ENCODE peak calls at places on chromosomes 13 and 19, in five cellular contexts. One of them, this sample, is unnamed.

GRCh38 chr13:113029487-113030258 is 60.7 kb downstream of the MCF2L start:
- DNase-seq in ovary: peak; percentile 56
- DNase-seq in RWPE2: no peak
- DNase-seq in AG10803: no peak
- DNase-seq in omental fat pad: peak; percentile 28
- DNase-seq in this sample: no peak

GRCh38 chr13:114282143-114282685 is 813 bp downstream of the UPF3A start:
- DNase-seq in RWPE2: no peak
- DNase-seq in ovary: peak; percentile 43
- DNase-seq in AG10803: no peak
- DNase-seq in omental fat pad: no peak
- DNase-seq in this sample: no peak

GRCh38 chr13:108176685-108177274 is 38.6 kb downstream of the LIG4 start:
- DNase-seq in AG10803: no peak
- DNase-seq in RWPE2: no peak
- DNase-seq in ovary: no peak
- DNase-seq in omental fat pad: no peak
- DNase-seq in this sample: no peak

GRCh38 chr13:81051873-81052272 is 710.9 kb upstream of the SPRY2 start:
- DNase-seq in AG10803: no peak
- DNase-seq in omental fat pad: no peak
- DNase-seq in RWPE2: no peak
- DNase-seq in ovary: no peak
- DNase-seq in this sample: no peak

GRCh38 chr19:14347999-14348889 is 33.0 kb upstream of the ADGRE5 start:
- DNase-seq in ovary: peak; percentile 34
- DNase-seq in omental fat pad: peak; percentile 56
- DNase-seq in RWPE2: no peak
- DNase-seq in AG10803: peak; percentile 25
- DNase-seq in this sample: no peak

GRCh38 chr19:13022111-13022858 is 27.0 kb downstream of the NFIX start:
- DNase-seq in omental fat pad: no peak
- DNase-seq in RWPE2: no peak
- DNase-seq in AG10803: peak; percentile 75
- DNase-seq in ovary: peak; percentile 63
- DNase-seq in this sample: no peak

GRCh38 chr13:67844544-67844943 is 614.4 kb upstream of the PCDH9 start:
- DNase-seq in ovary: no peak
- DNase-seq in omental fat pad: no peak
- DNase-seq in RWPE2: no peak
- DNase-seq in AG10803: no peak
- DNase-seq in this sample: no peak

GRCh38 chr13:84994582-84994981 is 804.6 kb downstream of the SLITRK6 start:
- DNase-seq in omental fat pad: no peak
- DNase-seq in RWPE2: no peak
- DNase-seq in AG10803: no peak
- DNase-seq in ovary: no peak
- DNase-seq in this sample: no peak

GRCh38 chr13:53198699-53199098 is 170.1 kb downstream of the OLFM4 start:
- DNase-seq in ovary: no peak
- DNase-seq in RWPE2: no peak
- DNase-seq in omental fat pad: no peak
- DNase-seq in AG10803: no peak
- DNase-seq in this sample: no peak

GRCh38 chr19:45498411-45499195 is at the start of gene PPM1N:
- DNase-seq in omental fat pad: no peak
- DNase-seq in ovary: peak; percentile 24
- DNase-seq in AG10803: peak; percentile 19
- DNase-seq in RWPE2: no peak
- DNase-seq in this sample: no peak

GRCh38 chr13:76012091-76012721 is 376.1 kb downstream of the LMO7 start:
- DNase-seq in omental fat pad: no peak
- DNase-seq in AG10803: peak; percentile 45
- DNase-seq in RWPE2: no peak
- DNase-seq in ovary: no peak
- DNase-seq in this sample: no peak

GRCh38 chr13:112636401-112636975 is 48.5 kb upstream of the TUBGCP3 start:
- DNase-seq in ovary: no peak
- DNase-seq in AG10803: no peak
- DNase-seq in RWPE2: no peak
- DNase-seq in omental fat pad: no peak
- DNase-seq in this sample: peak; percentile 75

GRCh38 chr19:14337510-14337909 is 43.7 kb upstream of the ADGRE5 start:
- DNase-seq in AG10803: no peak
- DNase-seq in omental fat pad: no peak
- DNase-seq in RWPE2: no peak
- DNase-seq in ovary: no peak
- DNase-seq in this sample: no peak

GRCh38 chr19:54684537-54684936 is 21.8 kb downstream of the LILRB4 start:
- DNase-seq in omental fat pad: no peak
- DNase-seq in RWPE2: no peak
- DNase-seq in ovary: no peak
- DNase-seq in AG10803: no peak
- DNase-seq in this sample: no peak

GRCh38 chr19:54062643-54063042 is 1.1 kb downstream of the VSTM1 start:
- DNase-seq in ovary: no peak
- DNase-seq in AG10803: no peak
- DNase-seq in omental fat pad: no peak
- DNase-seq in RWPE2: no peak
- DNase-seq in this sample: no peak

DNA sequence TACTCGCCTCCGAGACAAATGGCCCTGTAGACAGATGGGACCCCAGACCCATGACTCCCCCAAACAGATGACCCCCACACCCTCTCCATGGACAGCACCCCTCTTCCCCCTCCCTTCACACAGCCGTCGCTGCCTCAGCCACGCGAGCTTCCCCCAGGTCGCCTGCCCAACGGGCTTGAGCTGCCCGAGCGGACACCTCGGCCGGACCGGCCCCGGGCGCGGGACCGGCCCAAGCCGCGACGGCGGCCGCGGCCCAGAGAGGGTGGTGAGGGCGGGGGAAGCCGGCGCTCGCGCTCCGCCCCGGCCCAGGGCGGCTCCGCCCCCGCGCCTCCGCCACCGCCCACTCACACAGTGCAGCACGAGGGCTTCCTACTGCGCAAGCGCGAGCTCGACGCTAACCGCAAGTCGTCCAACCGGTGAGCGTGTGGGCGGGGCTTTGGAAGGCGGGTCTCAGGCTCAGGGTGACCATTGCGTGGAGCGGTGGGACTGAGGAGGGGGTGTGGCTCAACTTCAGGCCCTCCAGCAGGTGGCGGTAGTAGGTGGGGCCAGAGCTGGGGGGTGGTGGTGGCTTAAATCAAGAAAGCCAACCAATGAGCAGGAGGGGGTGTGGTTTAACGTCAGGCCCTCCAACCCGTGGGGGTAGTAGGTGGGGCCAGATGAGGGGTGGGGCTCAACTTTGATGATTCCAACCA is 6.2 kb upstream of the SHKBP1 start:
- DNase-seq in RWPE2: peak; percentile 99
- DNase-seq in AG10803: peak; percentile 99
- DNase-seq in ovary: peak; percentile 99
- DNase-seq in omental fat pad: peak; percentile 92
- DNase-seq in this sample: peak; percentile 99
- TF ChIP-seq CTCF in RWPE2: no peak
- TF ChIP-seq CTCF in AG10803: peak; percentile 56
- TF ChIP-seq CTCF in ovary: no peak
- TF ChIP-seq CTCF in omental fat pad: no peak
- TF ChIP-seq CTCF in this sample: no peak

GRCh38 chr13:70964124-70964523 is 855.9 kb upstream of the KLHL1 start:
- DNase-seq in RWPE2: no peak
- DNase-seq in AG10803: no peak
- DNase-seq in ovary: no peak
- DNase-seq in omental fat pad: no peak
- DNase-seq in this sample: no peak
- TF ChIP-seq CTCF in RWPE2: peak; percentile 18
- TF ChIP-seq CTCF in AG10803: no peak
- TF ChIP-seq CTCF in ovary: no peak
- TF ChIP-seq CTCF in omental fat pad: no peak
- TF ChIP-seq CTCF in this sample: peak; percentile 65

GRCh38 chr13:20482275-20482761 is 43.3 kb downstream of the CRYL1 start:
- DNase-seq in omental fat pad: no peak
- DNase-seq in AG10803: no peak
- DNase-seq in RWPE2: no peak
- DNase-seq in ovary: no peak
- DNase-seq in this sample: no peak
- TF ChIP-seq CTCF in omental fat pad: no peak
- TF ChIP-seq CTCF in AG10803: no peak
- TF ChIP-seq CTCF in RWPE2: no peak
- TF ChIP-seq CTCF in ovary: no peak
- TF ChIP-seq CTCF in this sample: no peak

DNA sequence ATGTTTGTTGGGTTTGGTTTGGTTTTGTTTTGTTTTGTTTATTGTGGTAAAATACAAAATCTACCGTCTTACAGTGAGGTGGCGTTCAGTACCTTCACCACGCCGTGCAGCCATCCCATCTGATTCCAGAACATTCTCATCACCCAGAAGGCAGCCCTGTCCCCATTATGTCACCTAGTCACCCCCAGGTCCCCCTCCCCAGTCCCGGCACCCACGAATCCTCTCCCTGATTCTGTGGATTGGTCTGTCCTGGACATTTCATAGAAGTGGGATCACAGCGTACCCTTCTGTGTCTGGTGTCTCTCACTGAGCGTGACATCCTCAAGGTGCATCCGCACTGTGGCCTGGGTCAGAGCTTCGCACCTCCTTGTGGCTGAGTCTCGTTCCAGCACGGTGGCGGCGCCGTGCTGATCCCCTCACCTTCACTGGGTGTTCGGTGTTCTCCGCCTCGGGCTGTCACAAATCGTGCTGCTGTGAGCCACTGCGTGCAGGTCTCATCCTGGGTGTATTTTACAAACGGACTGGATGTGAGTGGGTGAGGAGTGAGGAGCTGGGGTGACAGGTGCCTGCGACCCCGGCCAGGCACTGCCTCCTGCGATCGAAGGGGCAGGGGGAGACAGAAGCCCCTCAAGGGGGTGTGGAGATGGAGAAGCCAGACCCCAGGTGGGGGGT is 580 bp upstream of the TEKTIP1 start:
- DNase-seq in ovary: no peak
- DNase-seq in AG10803: no peak
- DNase-seq in RWPE2: no peak
- DNase-seq in omental fat pad: no peak
- DNase-seq in this sample: no peak
- TF ChIP-seq CTCF in ovary: no peak
- TF ChIP-seq CTCF in AG10803: no peak
- TF ChIP-seq CTCF in RWPE2: no peak
- TF ChIP-seq CTCF in omental fat pad: no peak
- TF ChIP-seq CTCF in this sample: no peak

GRCh38 chr19:40191836-40192646 is 815 bp downstream of the MAP3K10 start:
- DNase-seq in ovary: peak; percentile 57
- DNase-seq in omental fat pad: no peak
- DNase-seq in AG10803: peak; percentile 20
- DNase-seq in RWPE2: no peak
- DNase-seq in this sample: no peak
- TF ChIP-seq CTCF in ovary: no peak
- TF ChIP-seq CTCF in omental fat pad: no peak
- TF ChIP-seq CTCF in AG10803: no peak
- TF ChIP-seq CTCF in RWPE2: no peak
- TF ChIP-seq CTCF in this sample: peak; percentile 44

DNA sequence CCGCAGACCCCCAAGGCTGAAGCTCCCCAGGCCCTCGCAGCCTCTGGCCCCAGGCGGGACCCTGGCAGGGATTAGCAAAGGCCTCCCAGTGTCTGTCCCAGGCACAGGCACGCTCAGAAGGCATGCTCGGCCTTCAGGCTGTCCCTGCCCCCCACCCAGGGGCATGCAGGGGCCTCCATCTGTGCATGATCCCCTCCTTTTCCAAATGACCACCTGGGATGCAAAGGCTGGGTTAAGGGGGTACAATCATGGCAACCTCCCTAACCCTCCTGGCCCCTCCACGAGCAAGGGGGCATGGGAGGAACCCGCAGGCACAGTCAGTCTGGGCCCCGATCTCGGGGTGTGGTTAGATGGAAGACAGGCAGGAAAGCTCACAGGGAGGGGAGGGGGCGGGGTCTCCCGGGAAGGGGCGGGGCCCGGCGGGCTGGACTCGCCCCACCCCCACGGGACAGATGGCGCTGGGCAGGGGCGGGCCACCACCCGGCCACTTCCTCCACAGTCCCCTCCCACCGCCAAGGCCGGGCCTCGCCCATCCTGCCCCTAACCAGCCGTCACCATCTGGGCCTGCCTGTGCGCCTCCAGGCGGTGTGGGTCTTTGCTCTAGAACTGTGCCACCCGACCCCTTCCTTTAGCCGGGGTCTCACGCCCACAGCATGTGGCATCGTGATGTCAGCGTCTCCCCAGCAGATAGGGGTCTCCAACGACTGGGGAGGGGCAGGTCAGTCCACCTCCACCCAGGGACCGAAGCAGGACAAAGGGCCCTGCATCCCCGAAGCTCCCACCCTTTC is 7.0 kb upstream of the REXO1 start:
- DNase-seq in omental fat pad: no peak
- DNase-seq in RWPE2: peak; percentile 86
- DNase-seq in AG10803: peak; percentile 92
- DNase-seq in ovary: peak; percentile 69
- DNase-seq in this sample: no peak
- TF ChIP-seq CTCF in omental fat pad: no peak
- TF ChIP-seq CTCF in RWPE2: no peak
- TF ChIP-seq CTCF in AG10803: no peak
- TF ChIP-seq CTCF in ovary: no peak
- TF ChIP-seq CTCF in this sample: peak; percentile 5

GRCh38 chr19:16969127-16969526 is 57.5 kb downstream of the CPAMD8 start:
- DNase-seq in RWPE2: no peak
- DNase-seq in ovary: no peak
- DNase-seq in omental fat pad: no peak
- DNase-seq in AG10803: no peak
- DNase-seq in this sample: no peak
- TF ChIP-seq CTCF in RWPE2: no peak
- TF ChIP-seq CTCF in ovary: no peak
- TF ChIP-seq CTCF in omental fat pad: no peak
- TF ChIP-seq CTCF in AG10803: no peak
- TF ChIP-seq CTCF in this sample: peak; percentile 38

DNA sequence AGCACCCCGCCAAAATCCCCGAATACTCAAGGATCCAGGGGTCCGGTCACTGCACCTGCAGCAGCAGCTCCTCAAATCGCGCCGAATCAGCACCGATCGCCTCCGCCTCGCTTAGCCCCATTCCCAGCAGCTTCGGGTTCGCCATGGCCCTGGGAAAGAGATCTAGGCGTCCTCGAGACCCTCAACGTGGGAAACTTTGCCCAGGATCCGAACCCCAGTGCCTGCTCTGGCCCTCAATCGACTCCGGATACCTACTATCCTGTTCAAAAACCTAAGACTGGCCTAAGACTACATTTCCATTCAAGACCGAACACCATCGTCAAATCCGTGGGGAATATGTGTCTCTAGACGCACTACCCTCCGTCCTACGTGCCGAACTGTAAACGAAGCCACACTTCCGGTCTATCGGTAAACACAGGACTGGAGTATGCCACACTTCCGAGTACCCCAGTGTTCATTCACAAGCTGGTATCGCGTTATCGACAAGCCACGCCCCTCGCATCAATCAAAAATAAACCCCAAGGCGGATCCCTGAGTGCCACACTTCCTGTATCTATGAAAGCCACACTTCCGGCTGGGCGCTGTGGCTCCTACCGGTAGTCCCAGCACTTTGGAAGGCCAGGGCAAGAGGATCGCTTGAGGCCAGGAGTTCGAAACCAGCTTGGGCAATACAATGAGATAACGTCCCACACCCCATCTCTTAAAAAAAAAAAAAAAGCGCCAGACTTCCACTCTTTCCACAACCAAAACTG is at the start of gene PIH1D1:
- DNase-seq in omental fat pad: peak; percentile 95
- DNase-seq in AG10803: peak; percentile 99
- DNase-seq in RWPE2: peak; percentile 97
- DNase-seq in ovary: peak; percentile 95
- DNase-seq in this sample: no peak
- TF ChIP-seq CTCF in omental fat pad: no peak
- TF ChIP-seq CTCF in AG10803: peak; percentile 40
- TF ChIP-seq CTCF in RWPE2: peak; percentile 3
- TF ChIP-seq CTCF in ovary: no peak
- TF ChIP-seq CTCF in this sample: peak; percentile 41